ENCODE peak calls at places on chromosomes 13 and 19, in four cellular contexts. X, O, A and B are unnamed samples.
A peak's percentile ranks its signal among the peaks of the same experiment; 100 is the strongest.

GRCh38 chr13:73781384-73781783 is 352.8 kb downstream of the KLF12 start:
- DNase-seq in O (no peak), X (no peak), A (no peak), B (no peak)

GRCh38 chr19:38298841-38299680 is 5.0 kb upstream of the C19orf33 start:
- DNase-seq in O (no peak), X (no peak), A (no peak), B (no peak)

GRCh38 chr13:110575322-110576069 is 14.0 kb upstream of the RAB20 start:
- DNase-seq in A (peak; percentile 18), X (no peak), O (no peak), B (peak; percentile 39)

GRCh38 chr13:22218784-22219183 is 547.9 kb downstream of the FGF9 start:
- DNase-seq in A (no peak), X (no peak), O (no peak), B (peak; percentile 3)

GRCh38 chr13:40657961-40658360 is 8.5 kb downstream of the FOXO1 start:
- DNase-seq in X (no peak), O (no peak), A (no peak), B (no peak)

GRCh38 chr13:51689597-51689996 is 105.3 kb downstream of the WDFY2 start:
- DNase-seq in A (peak; percentile 27), X (no peak), O (peak; percentile 52), B (no peak)

GRCh38 chr13:48492123-48493075 is 40.5 kb downstream of the RCBTB2 start:
- DNase-seq in O (peak; percentile 57), X (no peak), A (no peak), B (peak; percentile 90)

GRCh38 chr19:4027146-4027545 is 19.6 kb downstream of the PIAS4 start:
- DNase-seq in X (no peak), O (no peak), A (no peak), B (no peak)

GRCh38 chr13:19587635-19588300 is 26.4 kb upstream of the TPTE2 start:
- DNase-seq in A (no peak), O (peak; percentile 35), X (no peak), B (peak; percentile 63)

GRCh38 chr13:94369862-94370491 is 109.5 kb downstream of the DCT start:
- DNase-seq in X (no peak), A (no peak), O (no peak), B (no peak)

GRCh38 chr19:45117167-45117594 is 24.2 kb downstream of the PPP1R37 start:
- DNase-seq in A (peak; percentile 63), O (no peak), X (no peak), B (peak; percentile 17)

GRCh38 chr13:109381546-109382180 is 404.7 kb downstream of the IRS2 start:
- DNase-seq in X (peak; percentile 9), O (peak; percentile 58), A (no peak), B (peak; percentile 76)

GRCh38 chr19:43636121-43636683 is 3.4 kb downstream of the CADM4 start:
- DNase-seq in A (peak; percentile 62), X (no peak), O (no peak), B (peak; percentile 37)

GRCh38 chr19:48458016-48458415 is 2.6 kb downstream of the KCNJ14 start:
- DNase-seq in X (no peak), O (no peak), A (no peak), B (no peak)

GRCh38 chr19:49502866-49503581 is 6.8 kb downstream of the RPS11 start:
- DNase-seq in X (no peak), A (peak; percentile 84), O (peak; percentile 48), B (peak; percentile 83)

GRCh38 chr13:112055417-112056206 is 11.3 kb upstream of the SOX1 start:
- DNase-seq in X (no peak), O (no peak), A (peak; percentile 52), B (no peak)
- H3K27me3 ChIP-seq in X (peaks cover 85% of the 10 kb centered on the region), O (peaks cover 54% of the 10 kb centered on the region), A (peaks cover 100% of the 10 kb centered on the region), B (peaks cover 80% of the 10 kb centered on the region)

DNA sequence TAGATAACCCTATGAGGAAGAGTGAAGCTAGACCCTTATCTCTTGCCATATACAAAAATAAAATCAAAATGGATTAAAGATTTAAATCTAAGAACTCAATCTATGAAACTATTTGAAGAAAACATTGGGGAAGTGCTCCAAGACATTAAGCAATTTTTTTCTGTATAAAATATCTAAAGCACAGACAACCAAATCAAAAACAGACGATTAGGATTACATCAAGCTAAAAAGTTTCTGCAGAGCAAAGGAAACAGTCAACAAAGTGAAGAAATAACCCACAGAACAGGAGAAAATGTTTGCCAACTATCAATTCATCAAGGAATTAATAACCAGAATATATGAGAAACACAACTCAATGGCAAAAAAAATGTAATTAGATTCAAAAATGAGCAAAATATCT is 480.8 kb downstream of the LMO7 start:
- DNase-seq in X (no peak), A (no peak), O (no peak), B (no peak)
- H3K27ac ChIP-seq in X (no peak overlapping the region), A (no peak overlapping the region), O (no peak overlapping the region), B (no peak overlapping the region)

GRCh38 chr19:6791237-6791636 is 18.7 kb downstream of the VAV1 start:
- DNase-seq in A (no peak), O (no peak), X (no peak), B (no peak)
- H3K79me2 ChIP-seq in A (no peaks in the 10 kb centered on the region), O (no peaks in the 10 kb centered on the region), X (no peaks in the 10 kb centered on the region), B (no peaks in the 10 kb centered on the region)

DNA sequence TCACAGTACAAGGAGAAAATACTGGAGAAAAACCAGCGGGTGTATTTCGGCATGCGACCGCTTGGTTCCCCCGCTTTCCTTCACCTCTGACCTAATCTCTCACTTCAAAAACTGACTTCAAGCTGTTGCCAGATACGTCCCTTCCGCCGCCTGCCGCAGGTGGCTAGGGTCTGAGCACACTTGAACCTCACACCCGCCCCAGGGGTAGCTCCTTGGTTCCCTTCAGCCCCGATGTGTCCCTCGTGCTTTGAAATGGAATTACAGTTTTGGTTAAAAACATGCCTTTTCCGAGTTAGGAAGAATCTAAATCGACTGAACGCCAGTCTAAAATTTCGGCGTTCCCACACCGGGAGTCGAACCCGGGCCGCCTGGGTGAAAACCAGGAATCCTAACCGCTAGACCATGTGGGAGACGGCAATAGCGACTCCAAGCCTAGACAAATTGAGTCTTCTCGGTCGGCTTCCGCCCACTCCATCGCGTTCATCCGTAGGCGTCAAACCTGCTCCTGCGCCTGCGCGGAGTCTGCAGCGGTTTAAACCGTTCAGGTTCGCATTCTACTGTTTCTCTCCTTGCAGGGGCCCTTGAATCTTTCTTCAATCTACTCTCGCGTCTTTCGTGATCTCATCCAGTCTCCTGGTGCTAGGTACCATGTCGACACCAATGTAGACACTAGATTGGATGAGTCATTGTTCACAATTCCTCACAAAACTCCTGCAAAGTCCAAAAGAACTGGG is 71.5 kb downstream of the NUFIP1 start:
- DNase-seq in X (peak; percentile 92), O (peak; percentile 95), A (peak; percentile 98), B (peak; percentile 95)
- H3K27me3 ChIP-seq in X (no peaks in the 10 kb centered on the region), O (no peaks in the 10 kb centered on the region), A (no peaks in the 10 kb centered on the region), B (no peaks in the 10 kb centered on the region)